ENCODE peak calls at places on chromosomes 13 and 19, in six cellular contexts. Z is CD8-positive, alpha-beta T cell; J is tibial nerve; T is AG10803; I is testis; A is bronchial epithelial cell. E is an unnamed sample.
A peak's percentile ranks its signal among the peaks of the same experiment; 100 is the strongest.

GRCh38 chr19:34662919-34663318 is 14.0 kb downstream of the SCGB2B2 start:
- DNase-seq in Z (peak; percentile 35), J (no peak), T (peak; percentile 13), I (no peak), A (peak; percentile 12), E (no peak)

GRCh38 chr19:53883231-53883661 is 1.2 kb downstream of the PRKCG start:
- DNase-seq in Z (no peak), J (no peak), T (no peak), I (no peak), A (no peak), E (no peak)

GRCh38 chr13:63304497-63304896 is 1888.8 kb upstream of the PCDH20 start:
- DNase-seq in Z (no peak), J (no peak), T (no peak), I (no peak), A (no peak), E (no peak)

GRCh38 chr13:76019421-76020044 is 383.4 kb downstream of the LMO7 start:
- DNase-seq in Z (no peak), J (no peak), T (no peak), I (peak; percentile 45), A (no peak), E (no peak)

GRCh38 chr19:50909240-50910070 is 1.7 kb downstream of the KLK4 start:
- DNase-seq in Z (no peak), J (peak; percentile 31), T (no peak), I (peak; percentile 72), A (peak; percentile 46), E (no peak)

GRCh38 chr19:55080121-55080914 is 4.6 kb downstream of the EPS8L1 start:
- DNase-seq in Z (peak; percentile 44), J (no peak), T (peak; percentile 58), I (peak; percentile 73), A (peak; percentile 61), E (no peak)

GRCh38 chr13:43848250-43848649 is 31.3 kb downstream of the CCDC122 start:
- DNase-seq in Z (no peak), J (no peak), T (peak; percentile 89), I (no peak), A (peak; percentile 66), E (no peak)

GRCh38 chr19:52948025-52948770 is 14.5 kb downstream of the ZNF816 start:
- DNase-seq in Z (no peak), J (no peak), T (no peak), I (no peak), A (no peak), E (no peak)

GRCh38 chr13:104954210-104954609 is 1581.3 kb downstream of the EFNB2 start:
- DNase-seq in Z (no peak), J (no peak), T (no peak), I (no peak), A (peak; percentile 34), E (no peak)

DNA sequence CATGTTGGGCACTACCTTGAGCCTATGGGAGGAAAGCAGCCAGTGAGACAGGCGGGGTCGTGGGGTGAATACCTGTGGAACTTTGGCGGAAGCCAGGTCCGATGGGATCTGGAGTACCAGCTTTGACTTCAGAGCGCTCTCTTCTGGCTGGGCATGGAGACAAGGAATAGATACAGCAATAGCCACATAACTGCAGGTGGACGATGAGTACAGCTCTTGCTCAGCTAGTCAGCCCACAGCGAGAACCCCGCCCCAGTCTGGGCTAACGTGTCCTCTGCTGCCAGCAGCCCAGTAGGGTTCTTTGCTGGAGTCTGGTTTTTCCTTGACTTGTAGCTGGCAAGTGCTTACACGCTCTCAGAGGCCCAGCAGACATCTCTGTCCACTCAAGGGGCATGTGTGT is 83.4 kb downstream of the SIPA1L3 start:
- DNase-seq in Z (no peak), J (no peak), T (no peak), I (no peak), A (peak; percentile 86), E (no peak)
- TF ChIP-seq CTCF in Z (no peak), J (no peak), T (no peak), I (no peak), A (peak; percentile 43), E (no peak)

GRCh38 chr13:108496364-108497215 is 132.8 kb upstream of the MYO16 start:
- DNase-seq in Z (no peak), J (no peak), T (no peak), I (no peak), A (no peak), E (no peak)
- H3K4me3 ChIP-seq in Z (peak overlapping the region; percentile 16), J (peak overlapping the region; percentile 31), T (no peak overlapping the region), I (no peak overlapping the region), A (no peak overlapping the region), E (no peak overlapping the region)

GRCh38 chr19:17441241-17442135 is 7.0 kb downstream of the TMEM221 start:
- DNase-seq in Z (no peak), J (no peak), T (peak; percentile 52), I (peak; percentile 43), A (no peak), E (no peak)
- TF ChIP-seq CTCF in Z (peak; percentile 33), J (no peak), T (peak; percentile 39), I (no peak), A (peak; percentile 57), E (no peak)

DNA sequence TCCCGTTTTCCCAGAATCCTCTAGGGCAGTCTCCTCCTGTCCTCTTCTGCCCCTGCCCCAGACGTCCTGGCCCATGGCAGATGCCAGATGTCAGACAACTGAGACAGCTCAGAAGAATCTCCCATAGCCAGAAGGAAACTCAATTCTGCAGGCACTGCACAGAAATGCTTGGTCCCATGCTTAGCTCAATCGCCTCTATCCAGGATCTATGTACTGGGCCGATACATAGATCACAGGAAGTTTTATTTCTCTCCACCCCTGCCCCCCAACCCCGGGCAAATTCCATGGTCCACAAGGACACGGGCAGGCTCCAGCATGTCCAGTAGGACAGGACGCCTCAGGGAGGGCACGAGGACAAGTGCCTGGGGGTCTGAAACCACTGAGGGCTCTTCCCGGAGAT is 4.8 kb downstream of the MBD3 start:
- DNase-seq in Z (no peak), J (no peak), T (no peak), I (no peak), A (no peak), E (no peak)
- H3K4me3 ChIP-seq in Z (no peak overlapping the region), J (no peak overlapping the region), T (no peak overlapping the region), I (no peak overlapping the region), A (no peak overlapping the region), E (no peak overlapping the region)

E was measured in lower leg skin.